ENCODE peak calls at places on chromosomes 5 and 9, in four cellular contexts. K is HepG2, G is GM12878, O is K562. F is an unnamed sample.

GRCh38 chr5:14574891-14575496 is 6.6 kb upstream of the OTULINL start:
- DNase-seq in K (no peak), O (no peak), G (no peak), F (no peak)

GRCh38 chr9:76374702-76375543 is 19.3 kb downstream of the RFK start:
- DNase-seq in G (no peak), O (peak; percentile 17), K (peak; percentile 85), F (no peak)

GRCh38 chr9:34540826-34541225 is 18.0 kb upstream of the ENHO start:
- DNase-seq in G (no peak), O (no peak), K (no peak), F (peak; percentile 10)

GRCh38 chr5:126619781-126620180 is 19.0 kb downstream of the PHAX start:
- DNase-seq in O (no peak), K (no peak), G (no peak), F (no peak)

GRCh38 chr5:111742595-111742994 is 14.4 kb downstream of the NREP start:
- DNase-seq in K (peak; percentile 96), O (no peak), G (no peak), F (no peak)

GRCh38 chr9:36864491-36865410 is 169.3 kb downstream of the PAX5 start:
- DNase-seq in O (no peak), K (no peak), G (no peak), F (no peak)

GRCh38 chr9:97772145-97772544 is 75.0 kb upstream of the XPA start:
- DNase-seq in O (no peak), G (no peak), K (no peak), F (no peak)

GRCh38 chr5:150142189-150142788 is 13.4 kb downstream of the PDGFRB start:
- DNase-seq in O (no peak), K (peak; percentile 46), G (no peak), F (no peak)

GRCh38 chr5:119367502-119368237 is 11.9 kb downstream of the TNFAIP8 start:
- DNase-seq in O (no peak), K (peak; percentile 39), G (peak; percentile 81), F (no peak)

GRCh38 chr5:69217154-69217731 is 17.4 kb upstream of the CDK7 start:
- DNase-seq in O (peak; percentile 98), K (no peak), G (peak; percentile 72), F (peak; percentile 98)
- H2AFZ ChIP-seq in O (peak overlapping the region; percentile 94), K (no peak overlapping the region), G (peak overlapping the region; percentile 99), F (peak overlapping the region; percentile 96)

DNA sequence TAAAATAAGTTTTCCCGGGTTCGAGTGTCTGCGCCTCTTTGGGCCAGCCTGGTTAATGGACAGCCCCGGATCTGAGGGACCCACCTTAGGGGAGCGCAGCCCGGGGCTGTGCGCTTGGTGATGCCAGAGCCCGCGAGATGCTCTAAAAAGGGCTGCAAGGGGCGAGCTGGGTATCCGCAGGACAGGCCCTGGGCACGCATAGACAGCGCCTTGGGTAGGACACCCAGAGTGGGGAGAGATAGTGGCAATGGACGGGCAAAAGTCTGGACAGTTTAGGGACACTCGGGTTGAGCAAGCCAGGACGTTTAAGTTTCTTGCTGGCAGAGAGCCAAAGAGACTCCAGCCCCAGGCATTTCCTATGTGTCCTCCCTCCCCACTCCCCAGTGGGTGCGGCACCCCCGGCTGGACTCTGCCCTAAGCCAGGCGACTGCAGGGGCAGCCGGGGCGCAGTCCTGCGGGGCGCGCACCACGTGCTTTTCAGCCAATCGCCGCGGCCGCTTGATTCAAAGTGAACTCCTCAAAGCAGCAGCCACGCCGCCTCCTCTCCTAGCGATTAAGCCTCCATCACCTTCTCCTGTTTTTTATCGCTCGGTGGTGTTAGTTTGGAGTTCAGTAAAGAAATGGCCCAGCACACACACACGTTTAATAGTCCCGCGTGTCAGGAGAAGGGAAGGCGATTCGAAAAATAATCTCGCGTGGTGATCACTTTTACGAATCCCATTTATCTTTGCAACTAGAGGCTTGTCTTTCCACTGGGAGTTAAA is 668 bp upstream of the ENC1 start:
- DNase-seq in G (no peak), K (peak; percentile 84), O (peak; percentile 51), F (peak; percentile 79)
- H3K9ac ChIP-seq in G (peak overlapping the region; percentile 24), K (peak overlapping the region; percentile 94), O (no peak overlapping the region), F (peak overlapping the region; percentile 94)

DNA sequence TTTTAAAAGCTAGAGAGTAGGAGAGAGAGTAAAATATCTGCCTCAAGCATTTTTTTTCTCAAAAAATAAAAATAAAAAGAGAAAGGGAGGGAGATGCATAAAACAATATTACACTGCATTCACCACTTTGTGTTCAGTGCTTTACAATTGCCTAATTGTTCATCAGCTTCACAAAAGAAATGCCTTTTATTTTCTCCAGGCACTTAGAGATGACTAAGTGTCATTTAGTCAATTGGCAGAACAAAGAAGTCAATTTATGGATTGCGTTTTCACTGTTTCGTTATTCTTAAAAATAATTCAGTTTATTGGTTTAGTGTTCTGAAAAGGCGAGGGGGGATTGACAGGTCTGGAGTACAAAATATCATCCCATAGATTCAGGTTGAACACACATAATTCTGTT is 232.5 kb upstream of the CCNH start:
- DNase-seq in O (no peak), K (no peak), G (no peak), F (no peak)
- TF ChIP-seq NFIC in O (no peak), K (no peak), G (no peak), F (no peak)

GRCh38 chr5:63960646-63961045 is 1.6 kb downstream of the HTR1A start:
- DNase-seq in O (no peak), K (no peak), G (no peak), F (no peak)
- H2AFZ ChIP-seq in O (no peak overlapping the region), K (no peak overlapping the region), G (no peak overlapping the region), F (no peak overlapping the region)

GRCh38 chr5:18744441-18744840 is 1110.2 kb downstream of the TAF11L14 start:
- DNase-seq in G (no peak), O (no peak), K (no peak), F (no peak)

GRCh38 chr5:18745591-18745987 is 1111.3 kb downstream of the TAF11L14 start:
- DNase-seq in O (no peak), G (no peak), K (peak; percentile 0), F (no peak)

GRCh38 chr5:18742830-18743229 is 1108.6 kb downstream of the TAF11L14 start:
- DNase-seq in K (no peak), O (no peak), G (no peak), F (no peak)

GRCh38 chr5:18744990-18745590 is 1110.8 kb downstream of the TAF11L14 start:
- DNase-seq in G (no peak), O (no peak), K (no peak), F (no peak)

GRCh38 chr5:18745988-18746615 is 1111.8 kb downstream of the TAF11L14 start:
- DNase-seq in O (no peak), G (peak; percentile 89), K (peak; percentile 45), F (peak; percentile 11)
- H3K9ac ChIP-seq in O (peak overlapping the region; percentile 7), G (peak overlapping the region; percentile 69), K (peak overlapping the region; percentile 69), F (peak overlapping the region; percentile 63)

GRCh38 chr5:138754699-138755057 is 1.5 kb downstream of the CTNNA1 start:
- DNase-seq in O (no peak), K (no peak), G (no peak), F (no peak)
- TF ChIP-seq NFIC in O (no peak), K (no peak), G (no peak), F (no peak)